ENCODE peak calls at places on chromosomes 12 and 14, in five cellular contexts. One of them, this sample, is unnamed.

GRCh38 chr14:101817511-101818001 is 56.0 kb downstream of the PPP2R5C start:
- DNase-seq in SHP77 treated with DMSO at 0.1 percent for 48 hours: no peak
- DNase-seq in sigmoid colon: no peak
- DNase-seq in EL: no peak
- DNase-seq in astrocyte of the spinal cord: no peak
- DNase-seq in this sample: no peak

GRCh38 chr12:104357431-104357952 is 54.0 kb downstream of the EID3 start:
- DNase-seq in SHP77 treated with DMSO at 0.1 percent for 48 hours: no peak
- DNase-seq in sigmoid colon: peak
- DNase-seq in EL: peak
- DNase-seq in astrocyte of the spinal cord: no peak
- DNase-seq in this sample: no peak

GRCh38 chr12:117854339-117855012 is 114.3 kb downstream of the KSR2 start:
- DNase-seq in SHP77 treated with DMSO at 0.1 percent for 48 hours: peak
- DNase-seq in sigmoid colon: no peak
- DNase-seq in EL: peak
- DNase-seq in astrocyte of the spinal cord: peak
- DNase-seq in this sample: no peak

GRCh38 chr12:3353621-3354020 is 137.4 kb upstream of the PRMT8 start:
- DNase-seq in SHP77 treated with DMSO at 0.1 percent for 48 hours: no peak
- DNase-seq in sigmoid colon: no peak
- DNase-seq in EL: no peak
- DNase-seq in astrocyte of the spinal cord: no peak
- DNase-seq in this sample: no peak

GRCh38 chr14:76977793-76978730 is 50.4 kb downstream of the IRF2BPL start:
- DNase-seq in SHP77 treated with DMSO at 0.1 percent for 48 hours: no peak
- DNase-seq in sigmoid colon: peak
- DNase-seq in EL: peak
- DNase-seq in astrocyte of the spinal cord: peak
- DNase-seq in this sample: peak

GRCh38 chr12:570949-571794 is 92.1 kb downstream of the NINJ2 start:
- DNase-seq in SHP77 treated with DMSO at 0.1 percent for 48 hours: no peak
- DNase-seq in sigmoid colon: peak
- DNase-seq in EL: peak
- DNase-seq in astrocyte of the spinal cord: peak
- DNase-seq in this sample: peak

GRCh38 chr14:22821193-22822016 is 6.2 kb upstream of the SLC7A7 start:
- DNase-seq in SHP77 treated with DMSO at 0.1 percent for 48 hours: no peak
- DNase-seq in sigmoid colon: peak
- DNase-seq in EL: no peak
- DNase-seq in astrocyte of the spinal cord: peak
- DNase-seq in this sample: no peak

GRCh38 chr14:68518180-68518579 is 274.7 kb downstream of the ZFP36L1 start:
- DNase-seq in SHP77 treated with DMSO at 0.1 percent for 48 hours: no peak
- DNase-seq in sigmoid colon: no peak
- DNase-seq in EL: no peak
- DNase-seq in astrocyte of the spinal cord: no peak
- DNase-seq in this sample: no peak

GRCh38 chr14:51554953-51555352 is 96.8 kb upstream of the FRMD6 start:
- DNase-seq in SHP77 treated with DMSO at 0.1 percent for 48 hours: no peak
- DNase-seq in sigmoid colon: no peak
- DNase-seq in EL: peak
- DNase-seq in astrocyte of the spinal cord: peak
- DNase-seq in this sample: no peak

GRCh38 chr12:94074970-94075695 is 73.2 kb upstream of the PLXNC1 start:
- DNase-seq in SHP77 treated with DMSO at 0.1 percent for 48 hours: no peak
- DNase-seq in sigmoid colon: peak
- DNase-seq in EL: peak
- DNase-seq in astrocyte of the spinal cord: peak
- DNase-seq in this sample: no peak

GRCh38 chr14:95507174-95507573 is 9.3 kb downstream of the SYNE3 start:
- DNase-seq in SHP77 treated with DMSO at 0.1 percent for 48 hours: no peak
- DNase-seq in sigmoid colon: peak
- DNase-seq in EL: peak
- DNase-seq in astrocyte of the spinal cord: peak
- DNase-seq in this sample: peak

GRCh38 chr14:31297701-31298344 is 90.2 kb upstream of the HECTD1 start:
- DNase-seq in SHP77 treated with DMSO at 0.1 percent for 48 hours: no peak
- DNase-seq in sigmoid colon: no peak
- DNase-seq in EL: no peak
- DNase-seq in astrocyte of the spinal cord: peak
- DNase-seq in this sample: no peak

GRCh38 chr14:97640031-97640430 is 842.8 kb downstream of the VRK1 start:
- DNase-seq in SHP77 treated with DMSO at 0.1 percent for 48 hours: no peak
- DNase-seq in sigmoid colon: no peak
- DNase-seq in EL: no peak
- DNase-seq in astrocyte of the spinal cord: no peak
- DNase-seq in this sample: no peak

GRCh38 chr14:47438650-47439140 is 236.7 kb downstream of the MDGA2 start:
- DNase-seq in SHP77 treated with DMSO at 0.1 percent for 48 hours: no peak
- DNase-seq in sigmoid colon: no peak
- DNase-seq in EL: no peak
- DNase-seq in astrocyte of the spinal cord: peak
- DNase-seq in this sample: no peak

GRCh38 chr12:95995238-95996031 is 709 bp downstream of the HAL start:
- DNase-seq in SHP77 treated with DMSO at 0.1 percent for 48 hours: no peak
- DNase-seq in sigmoid colon: no peak
- DNase-seq in EL: no peak
- DNase-seq in astrocyte of the spinal cord: no peak
- DNase-seq in this sample: no peak

GRCh38 chr12:26636710-26637328 is 196.2 kb downstream of the ITPR2 start:
- DNase-seq in SHP77 treated with DMSO at 0.1 percent for 48 hours: no peak
- DNase-seq in sigmoid colon: no peak
- DNase-seq in EL: peak
- DNase-seq in astrocyte of the spinal cord: peak
- DNase-seq in this sample: no peak

GRCh38 chr14:101598571-101599233 is 37.4 kb downstream of the DIO3 start:
- DNase-seq in SHP77 treated with DMSO at 0.1 percent for 48 hours: no peak
- DNase-seq in sigmoid colon: no peak
- DNase-seq in EL: no peak
- DNase-seq in astrocyte of the spinal cord: no peak
- DNase-seq in this sample: no peak

GRCh38 chr12:88733003-88733402 is 152.7 kb upstream of the KITLG start:
- DNase-seq in SHP77 treated with DMSO at 0.1 percent for 48 hours: no peak
- DNase-seq in sigmoid colon: no peak
- DNase-seq in EL: no peak
- DNase-seq in astrocyte of the spinal cord: no peak
- DNase-seq in this sample: no peak

GRCh38 chr12:95072900-95073697 is at the start of gene NR2C1:
- DNase-seq in SHP77 treated with DMSO at 0.1 percent for 48 hours: peak
- DNase-seq in sigmoid colon: peak
- DNase-seq in EL: peak
- DNase-seq in astrocyte of the spinal cord: peak
- DNase-seq in this sample: peak

GRCh38 chr12:96274331-96274730 is 80.2 kb downstream of the ELK3 start:
- DNase-seq in SHP77 treated with DMSO at 0.1 percent for 48 hours: no peak
- DNase-seq in sigmoid colon: no peak
- DNase-seq in EL: peak
- DNase-seq in astrocyte of the spinal cord: peak
- DNase-seq in this sample: no peak

GRCh38 chr12:121796855-121797751 is 3.6 kb upstream of the RHOF start:
- DNase-seq in SHP77 treated with DMSO at 0.1 percent for 48 hours: peak
- DNase-seq in sigmoid colon: peak
- DNase-seq in EL: peak
- DNase-seq in astrocyte of the spinal cord: peak
- DNase-seq in this sample: peak

GRCh38 chr14:79011091-79011919 is 841.1 kb downstream of the NRXN3 start:
- DNase-seq in SHP77 treated with DMSO at 0.1 percent for 48 hours: no peak
- DNase-seq in sigmoid colon: no peak
- DNase-seq in EL: peak
- DNase-seq in astrocyte of the spinal cord: peak
- DNase-seq in this sample: no peak

GRCh38 chr12:42459336-42459847 is 130.2 kb downstream of the PRICKLE1 start:
- DNase-seq in SHP77 treated with DMSO at 0.1 percent for 48 hours: no peak
- DNase-seq in sigmoid colon: no peak
- DNase-seq in EL: no peak
- DNase-seq in astrocyte of the spinal cord: no peak
- DNase-seq in this sample: no peak

GRCh38 chr12:105355752-105356151 is 25.3 kb downstream of the C12orf75 start:
- DNase-seq in SHP77 treated with DMSO at 0.1 percent for 48 hours: no peak
- DNase-seq in sigmoid colon: no peak
- DNase-seq in EL: peak
- DNase-seq in astrocyte of the spinal cord: peak
- DNase-seq in this sample: no peak

GRCh38 chr12:130713581-130713991 is 2.5 kb downstream of the RIMBP2 start:
- DNase-seq in SHP77 treated with DMSO at 0.1 percent for 48 hours: no peak
- DNase-seq in sigmoid colon: peak
- DNase-seq in EL: no peak
- DNase-seq in astrocyte of the spinal cord: no peak
- DNase-seq in this sample: no peak

GRCh38 chr14:51582437-51582836 is 69.3 kb upstream of the FRMD6 start:
- DNase-seq in SHP77 treated with DMSO at 0.1 percent for 48 hours: no peak
- DNase-seq in sigmoid colon: no peak
- DNase-seq in EL: no peak
- DNase-seq in astrocyte of the spinal cord: no peak
- DNase-seq in this sample: no peak